ENCODE peak calls at places on chromosome 6, in seven cellular contexts. B is PC-3, V is hepatocyte, Q is OCI-LY7, R is GM23248, W is GM23338, C is neural progenitor cell. S is an unnamed sample.

GRCh38 chr6:102619585-102619984 is 1226.1 kb downstream of the GRIK2 start:
- DNase-seq in B (peak), V (peak), Q (peak), R (peak), W (peak), C (peak), S (peak)

GRCh38 chr6:118660218-118660569 is 8.8 kb upstream of the CEP85L start:
- DNase-seq in B (no peak), V (peak), Q (no peak), R (peak), W (no peak), C (no peak), S (peak)

GRCh38 chr6:127939442-127940066 is 38.7 kb upstream of the THEMIS start:
- DNase-seq in B (peak), V (no peak), Q (no peak), R (peak), W (peak), C (no peak), S (peak)

GRCh38 chr6:125340946-125341345 is 39.2 kb upstream of the HDDC2 start:
- DNase-seq in B (no peak), V (no peak), Q (no peak), R (no peak), W (no peak), C (no peak), S (no peak)

GRCh38 chr6:110410534-110410933 is 4.8 kb downstream of the DDO start:
- DNase-seq in B (no peak), V (no peak), Q (no peak), R (no peak), W (no peak), C (no peak), S (no peak)

GRCh38 chr6:132648828-132649227 is 10.2 kb downstream of the TAAR1 start:
- DNase-seq in B (peak), V (no peak), Q (no peak), R (no peak), W (no peak), C (no peak), S (no peak)

GRCh38 chr6:164098857-164099534 is 684.5 kb downstream of the QKI start:
- DNase-seq in B (no peak), V (peak), Q (no peak), R (no peak), W (no peak), C (no peak), S (no peak)

GRCh38 chr6:3389390-3390167 is 67.3 kb downstream of the SLC22A23 start:
- DNase-seq in B (no peak), V (no peak), Q (no peak), R (peak), W (no peak), C (no peak), S (no peak)

GRCh38 chr6:87926072-87926471 is 121.6 kb upstream of the SPACA1 start:
- DNase-seq in B (no peak), V (no peak), Q (no peak), R (no peak), W (no peak), C (no peak), S (peak)

GRCh38 chr6:9563996-9564395 is 850.9 kb downstream of the TFAP2A start:
- DNase-seq in B (no peak), V (no peak), Q (no peak), R (peak), W (no peak), C (no peak), S (no peak)

GRCh38 chr6:135321012-135321621 is 140.0 kb downstream of the MYB start:
- DNase-seq in B (no peak), V (no peak), Q (no peak), R (no peak), W (no peak), C (no peak), S (no peak)

GRCh38 chr6:170132011-170132521 is 158.8 kb downstream of the DLL1 start:
- DNase-seq in B (no peak), V (no peak), Q (no peak), R (no peak), W (no peak), C (no peak), S (no peak)

GRCh38 chr6:18368277-18369105 is 18.7 kb upstream of the RNF144B start:
- DNase-seq in B (no peak), V (no peak), Q (no peak), R (no peak), W (no peak), C (no peak), S (no peak)

GRCh38 chr6:96675617-96676016 is 112.7 kb downstream of the FHL5 start:
- DNase-seq in B (no peak), V (no peak), Q (no peak), R (no peak), W (no peak), C (no peak), S (no peak)

GRCh38 chr6:111239455-111239854 is 152.2 kb downstream of the SLC16A10 start:
- DNase-seq in B (no peak), V (no peak), Q (no peak), R (no peak), W (no peak), C (no peak), S (no peak)

GRCh38 chr6:43476744-43477143 is 626 bp upstream of the TJAP1 start:
- DNase-seq in B (no peak), V (no peak), Q (peak), R (peak), W (no peak), C (no peak), S (peak)

GRCh38 chr6:29627762-29628418 is 5.1 kb downstream of the GABBR1 start:
- DNase-seq in B (peak), V (peak), Q (peak), R (peak), W (peak), C (peak), S (no peak)

GRCh38 chr6:104522533-104522932 is 337.2 kb downstream of the HACE1 start:
- DNase-seq in B (no peak), V (no peak), Q (no peak), R (no peak), W (no peak), C (no peak), S (no peak)

GRCh38 chr6:76852776-76853175 is 610.5 kb downstream of the HTR1B start:
- DNase-seq in B (peak), V (no peak), Q (no peak), R (peak), W (no peak), C (no peak), S (peak)

GRCh38 chr6:113650610-113650979 is 206.6 kb upstream of the MARCKS start:
- DNase-seq in B (no peak), V (no peak), Q (no peak), R (no peak), W (no peak), C (no peak), S (no peak)

GRCh38 chr6:157455731-157456523 is 74.9 kb downstream of the ZDHHC14 start:
- DNase-seq in B (no peak), V (no peak), Q (no peak), R (no peak), W (peak), C (peak), S (no peak)

GRCh38 chr6:1851681-1852456 is 242.2 kb downstream of the FOXC1 start:
- DNase-seq in B (no peak), V (no peak), Q (peak), R (no peak), W (no peak), C (no peak), S (no peak)

GRCh38 chr6:166656269-166657206 is 29.5 kb upstream of the RPS6KA2 start:
- DNase-seq in B (no peak), V (peak), Q (no peak), R (peak), W (peak), C (peak), S (no peak)

GRCh38 chr6:153790881-153791473 is 248.1 kb upstream of the OPRM1 start:
- DNase-seq in B (peak), V (peak), Q (peak), R (no peak), W (peak), C (peak), S (no peak)

GRCh38 chr6:138570716-138571020 is 71.4 kb upstream of the NHSL1 start:
- DNase-seq in B (no peak), V (no peak), Q (no peak), R (no peak), W (no peak), C (peak), S (no peak)
- TF ChIP-seq EZH2phosphoT487 in B (no peak), V (no peak), Q (no peak), R (no peak), W (no peak), C (no peak), S (no peak)

GRCh38 chr6:33313105-33313708 is 671 bp downstream of the TAPBP start:
- DNase-seq in B (no peak), V (peak), Q (peak), R (peak), W (peak), C (peak), S (peak)
- TF ChIP-seq EZH2phosphoT487 in B (no peak), V (no peak), Q (no peak), R (no peak), W (no peak), C (no peak), S (no peak)

GRCh38 chr6:68082086-68082485 is 553.0 kb upstream of the ADGRB3 start:
- DNase-seq in B (no peak), V (no peak), Q (no peak), R (no peak), W (no peak), C (no peak), S (no peak)
- TF ChIP-seq EZH2phosphoT487 in B (no peak), V (no peak), Q (no peak), R (no peak), W (no peak), C (no peak), S (no peak)

GRCh38 chr6:21468487-21468886 is 125.1 kb upstream of the SOX4 start:
- DNase-seq in B (no peak), V (no peak), Q (no peak), R (no peak), W (no peak), C (no peak), S (no peak)
- TF ChIP-seq EZH2phosphoT487 in B (no peak), V (no peak), Q (no peak), R (no peak), W (no peak), C (no peak), S (no peak)

S was measured in MM.1S.